ENCODE peak calls at places on chromosome 19, in four cellular contexts. D is HEK293T; J is Karpas-422; L is stimulated activated CD4-positive, alpha-beta T cell treated with anti-CD3 and anti-CD28 coated beads, Interleukin-1b, Interleukin-23, amount 100 ng/mL, for 4 hours. P is an unnamed sample.

GRCh38 chr19:4660993-4661392 is 9.1 kb downstream of the MYDGF start:
- DNase-seq in D (no peak), J (no peak), L (no peak), P (no peak)

GRCh38 chr19:48196321-48196761 is 25.9 kb downstream of the ZSWIM9 start:
- DNase-seq in D (no peak), J (no peak), L (no peak), P (no peak)

GRCh38 chr19:20165971-20166592 is 932 bp upstream of the ZNF486 start:
- DNase-seq in D (no peak), J (no peak), L (no peak), P (no peak)

GRCh38 chr19:33745297-33745696 is 51.4 kb upstream of the KCTD15 start:
- DNase-seq in D (no peak), J (no peak), L (no peak), P (no peak)

GRCh38 chr19:46350029-46350757 is 3.3 kb downstream of the PPP5C start:
- DNase-seq in D (no peak), J (no peak), L (no peak), P (no peak)

GRCh38 chr19:7772752-7773291 is 9.8 kb downstream of the CLEC4M start:
- DNase-seq in D (no peak), J (peak), L (no peak), P (no peak)

GRCh38 chr19:13574933-13575332 is 68.7 kb upstream of the CACNA1A start:
- DNase-seq in D (peak), J (no peak), L (no peak), P (no peak)

GRCh38 chr19:30743702-30744101 is 371.5 kb downstream of the ZNF536 start:
- DNase-seq in D (no peak), J (no peak), L (no peak), P (no peak)

GRCh38 chr19:5048727-5049553 is 80.0 kb downstream of the KDM4B start:
- DNase-seq in D (no peak), J (no peak), L (no peak), P (no peak)

GRCh38 chr19:54179262-54179587 is 6.3 kb upstream of the TMC4 start:
- DNase-seq in D (no peak), J (no peak), L (no peak), P (no peak)

GRCh38 chr19:8204961-8205360 is 4.2 kb upstream of the CERS4 start:
- DNase-seq in D (no peak), J (no peak), L (no peak), P (no peak)

GRCh38 chr19:1037553-1038115 is 2.3 kb upstream of the ABCA7 start:
- DNase-seq in D (no peak), J (peak), L (no peak), P (no peak)

GRCh38 chr19:54211214-54211613 is 10.6 kb downstream of the RPS9 start:
- DNase-seq in D (no peak), J (no peak), L (no peak), P (no peak)

GRCh38 chr19:48897181-48897580 is 1.4 kb downstream of the TULP2 start:
- DNase-seq in D (no peak), J (no peak), L (no peak), P (no peak)

GRCh38 chr19:1206733-1207301 is 1.2 kb downstream of the STK11 start:
- DNase-seq in D (no peak), J (peak), L (peak), P (no peak)

GRCh38 chr19:5130371-5131030 is 161.6 kb downstream of the KDM4B start:
- DNase-seq in D (no peak), J (peak), L (peak), P (peak)

GRCh38 chr19:46303702-46304397 is 7.0 kb downstream of the HIF3A start:
- DNase-seq in D (peak), J (no peak), L (no peak), P (no peak)

GRCh38 chr19:2243274-2244121 is 5.6 kb upstream of the AMH start:
- DNase-seq in D (no peak), J (no peak), L (no peak), P (no peak)

GRCh38 chr19:16382775-16383543 is 58.3 kb downstream of the KLF2 start:
- DNase-seq in D (peak), J (peak), L (peak), P (peak)

GRCh38 chr19:49042177-49042576 is 1.5 kb upstream of the CGB5 start:
- DNase-seq in D (no peak), J (no peak), L (no peak), P (no peak)

GRCh38 chr19:38361633-38362075 is 12.7 kb upstream of the PSMD8 start:
- DNase-seq in D (peak), J (peak), L (peak), P (peak)

GRCh38 chr19:58227964-58228583 is 640 bp upstream of the ZNF544 start:
- DNase-seq in D (no peak), J (peak), L (no peak), P (no peak)

GRCh38 chr19:54916822-54917221 is 10.9 kb downstream of the NCR1 start:
- DNase-seq in D (no peak), J (no peak), L (no peak), P (no peak)

GRCh38 chr19:45960595-45961235 is 12.9 kb downstream of the NOVA2 start:
- DNase-seq in D (no peak), J (peak), L (no peak), P (no peak)

GRCh38 chr19:46862504-46862835 is 1.7 kb downstream of the ARHGAP35 start:
- DNase-seq in D (no peak), J (no peak), L (no peak), P (no peak)

GRCh38 chr19:16654151-16654550 is 5.8 kb downstream of the SMIM7 start:
- DNase-seq in D (peak), J (no peak), L (no peak), P (no peak)